ENCODE peak calls at places on chromosomes 2 and 18, in six cellular contexts. D is SK-N-SH, C is memory B cell, V is neuronal stem cell, G is mucosa of gallbladder, L is OCI-LY7. R is an unnamed sample.
A peak's percentile ranks its signal among the peaks of the same experiment; 100 is the strongest.

GRCh38 chr2:182618672-182619079 is 97.4 kb upstream of the DNAJC10 start:
- DNase-seq in V (no peak), G (no peak), C (no peak), L (no peak), D (no peak), R (no peak)

GRCh38 chr2:163778045-163778753 is 42.4 kb upstream of the FIGN start:
- DNase-seq in D (no peak), L (no peak), C (no peak), V (no peak), G (peak; percentile 59), R (no peak)

GRCh38 chr2:187429989-187430388 is 18.1 kb downstream of the CALCRL start:
- DNase-seq in V (no peak), G (no peak), C (no peak), D (no peak), L (no peak), R (no peak)

GRCh38 chr2:130380096-130380934 is 24.5 kb downstream of the PTPN18 start:
- DNase-seq in L (peak; percentile 35), G (no peak), D (no peak), C (no peak), V (no peak), R (no peak)

GRCh38 chr18:48126240-48126639 is 195.8 kb upstream of the SMAD2 start:
- DNase-seq in D (no peak), G (no peak), L (no peak), V (no peak), C (no peak), R (no peak)

GRCh38 chr2:162480067-162480466 is 136.1 kb downstream of the GCA start:
- DNase-seq in C (no peak), D (no peak), V (no peak), G (no peak), L (no peak), R (no peak)

GRCh38 chr2:25462021-25462420 is 120.3 kb upstream of the DNMT3A start:
- DNase-seq in G (no peak), D (no peak), V (no peak), C (no peak), L (no peak), R (no peak)

GRCh38 chr2:124050833-124051497 is 25.9 kb downstream of the CNTNAP5 start:
- DNase-seq in V (no peak), D (peak; percentile 34), C (no peak), G (no peak), L (no peak), R (no peak)

GRCh38 chr18:62881509-62882016 is 166.2 kb downstream of the PHLPP1 start:
- DNase-seq in D (no peak), L (no peak), C (no peak), V (no peak), G (no peak), R (peak; percentile 37)